ENCODE peak calls at places on chromosomes 5 and 9, in seven cellular contexts. J, Z, A, O, Q, T and R are unnamed samples.

GRCh38 chr5:74957906-74958305 is 91.7 kb upstream of the FAM169A start:
- DNase-seq in J (no peak), Z (no peak), A (no peak), O (no peak), Q (no peak), T (no peak), R (no peak)

GRCh38 chr5:55232194-55232984 is 1.0 kb downstream of the CCNO start:
- DNase-seq in J (no peak), Z (no peak), A (no peak), O (no peak), Q (no peak), T (no peak), R (no peak)

GRCh38 chr5:170166101-170166500 is 60.4 kb downstream of the FOXI1 start:
- DNase-seq in J (no peak), Z (no peak), A (no peak), O (no peak), Q (no peak), T (no peak), R (no peak)

GRCh38 chr5:43663916-43664315 is 60.9 kb downstream of the NNT start:
- DNase-seq in J (no peak), Z (no peak), A (no peak), O (no peak), Q (no peak), T (no peak), R (no peak)

GRCh38 chr9:9791621-9792020 is 821.2 kb downstream of the PTPRD start:
- DNase-seq in J (no peak), Z (no peak), A (no peak), O (no peak), Q (no peak), T (no peak), R (no peak)

GRCh38 chr5:156155638-156156037 is 171.3 kb upstream of the SGCD start:
- DNase-seq in J (no peak), Z (no peak), A (no peak), O (no peak), Q (no peak), T (no peak), R (no peak)

GRCh38 chr9:101791938-101792337 is 53.5 kb upstream of the GRIN3A start:
- DNase-seq in J (peak), Z (no peak), A (no peak), O (peak), Q (no peak), T (no peak), R (no peak)

GRCh38 chr9:20558609-20559016 is 63.7 kb downstream of the MLLT3 start:
- DNase-seq in J (peak), Z (no peak), A (no peak), O (peak), Q (peak), T (peak), R (no peak)

GRCh38 chr5:45796959-45797553 is 100.9 kb upstream of the HCN1 start:
- DNase-seq in J (no peak), Z (no peak), A (no peak), O (no peak), Q (no peak), T (no peak), R (no peak)

GRCh38 chr9:81559741-81560140 is 129.6 kb downstream of the TLE1 start:
- DNase-seq in J (peak), Z (no peak), A (no peak), O (no peak), Q (peak), T (peak), R (no peak)

GRCh38 chr5:43389679-43390329 is 22.4 kb downstream of the CCL28 start:
- DNase-seq in J (peak), Z (no peak), A (peak), O (peak), Q (peak), T (peak), R (peak)

GRCh38 chr9:123238364-123238763 is 30.0 kb downstream of the STRBP start:
- DNase-seq in J (no peak), Z (no peak), A (no peak), O (no peak), Q (no peak), T (no peak), R (no peak)

GRCh38 chr5:143826909-143827514 is 15.1 kb downstream of the HMHB1 start:
- DNase-seq in J (no peak), Z (no peak), A (no peak), O (peak), Q (no peak), T (no peak), R (no peak)

GRCh38 chr5:140113180-140113698 is 670 bp upstream of the PURA start:
- DNase-seq in J (no peak), Z (peak), A (peak), O (no peak), Q (no peak), T (no peak), R (no peak)

GRCh38 chr5:158701406-158702177 is 398.1 kb downstream of the EBF1 start:
- DNase-seq in J (no peak), Z (no peak), A (no peak), O (no peak), Q (peak), T (peak), R (no peak)

GRCh38 chr9:129222691-129223218 is 44.7 kb upstream of the IER5L start:
- DNase-seq in J (no peak), Z (no peak), A (no peak), O (no peak), Q (no peak), T (no peak), R (no peak)

GRCh38 chr9:1837453-1838084 is 177.6 kb upstream of the SMARCA2 start:
- DNase-seq in J (no peak), Z (no peak), A (no peak), O (no peak), Q (no peak), T (peak), R (no peak)

GRCh38 chr5:142717582-142718215 is 31.8 kb upstream of the FGF1 start:
- DNase-seq in J (no peak), Z (peak), A (peak), O (no peak), Q (peak), T (peak), R (no peak)